ENCODE peak calls at places on chromosomes 5 and 9, in five cellular contexts. G, T, Y, R and U are unnamed samples.
A peak's percentile ranks its signal among the peaks of the same experiment; 100 is the strongest.

GRCh38 chr5:153824909-153825308 is 213.8 kb downstream of the FAM114A2 start:
- DNase-seq in G (no peak), T (no peak), Y (no peak), R (no peak), U (no peak)

GRCh38 chr5:169545762-169546161 is 37.8 kb upstream of the SPDL1 start:
- DNase-seq in G (no peak), T (no peak), Y (no peak), R (no peak), U (no peak)

GRCh38 chr5:16937023-16937379 is 913 bp upstream of the MYO10 start:
- DNase-seq in G (no peak), T (no peak), Y (no peak), R (no peak), U (no peak)

GRCh38 chr5:180802325-180803180 is at the start of gene MGAT1:
- DNase-seq in G (peak; percentile 80), T (peak; percentile 78), Y (peak; percentile 60), R (peak; percentile 40), U (peak; percentile 55)

GRCh38 chr5:132526974-132527564 is 16.3 kb downstream of the IL5 start:
- DNase-seq in G (no peak), T (no peak), Y (no peak), R (no peak), U (no peak)

GRCh38 chr9:116450378-116451139 is 236.5 kb upstream of the TRIM32 start:
- DNase-seq in G (no peak), T (no peak), Y (no peak), R (no peak), U (no peak)

GRCh38 chr5:96629774-96630173 is 32.4 kb upstream of the CAST start:
- DNase-seq in G (no peak), T (no peak), Y (no peak), R (no peak), U (no peak)

GRCh38 chr5:177490311-177490991 is 7.0 kb downstream of the PDLIM7 start:
- DNase-seq in G (no peak), T (no peak), Y (no peak), R (no peak), U (no peak)

GRCh38 chr5:95728494-95729114 is 2.5 kb upstream of the RHOBTB3 start:
- DNase-seq in G (no peak), T (no peak), Y (no peak), R (no peak), U (no peak)

GRCh38 chr9:131477816-131478419 is 24.8 kb upstream of the POMT1 start:
- DNase-seq in G (no peak), T (no peak), Y (no peak), R (no peak), U (no peak)